ENCODE peak calls at places on chromosome 9, in seven cellular contexts. C is ovary, R is stomach, H is SK-N-SH, P is tibial nerve, F is K562, L is A549. V is an unnamed sample. For H3K4me1, the result is how much of the 10 kb centered on the place peaks cover.

GRCh38 chr9:27425827-27426716 is 98.0 kb upstream of the IFNK start:
- DNase-seq in C (no peak), R (no peak), H (no peak), P (no peak), F (no peak), L (no peak), V (no peak)

GRCh38 chr9:92634712-92635605 is 35.0 kb downstream of the IPPK start:
- DNase-seq in C (peak), R (peak), H (peak), P (peak), F (peak), L (peak), V (peak)

GRCh38 chr9:131276891-131277672 is 772 bp upstream of the FAM78A start:
- DNase-seq in C (no peak), R (no peak), H (peak), P (no peak), F (peak), L (no peak), V (no peak)

GRCh38 chr9:20144255-20144654 is 355.4 kb upstream of the SLC24A2 start:
- DNase-seq in C (no peak), R (no peak), H (no peak), P (no peak), F (no peak), L (no peak), V (no peak)

GRCh38 chr9:137664676-137665075 is 45.9 kb downstream of the EHMT1 start:
- DNase-seq in C (no peak), R (peak), H (no peak), P (no peak), F (no peak), L (peak), V (no peak)

GRCh38 chr9:16348531-16348930 is 521.9 kb downstream of the BNC2 start:
- DNase-seq in C (no peak), R (no peak), H (no peak), P (no peak), F (no peak), L (no peak), V (no peak)

GRCh38 chr9:16367605-16368424 is 502.7 kb downstream of the BNC2 start:
- DNase-seq in C (no peak), R (no peak), H (no peak), P (no peak), F (no peak), L (no peak), V (no peak)

GRCh38 chr9:35798658-35799366 is 7.4 kb downstream of the NPR2 start:
- DNase-seq in C (no peak), R (no peak), H (peak), P (no peak), F (peak), L (no peak), V (no peak)

GRCh38 chr9:37952731-37953130 is 48.8 kb upstream of the SLC25A51 start:
- DNase-seq in C (no peak), R (no peak), H (no peak), P (no peak), F (no peak), L (peak), V (no peak)

GRCh38 chr9:97954550-97954989 is 16.6 kb upstream of the HEMGN start:
- DNase-seq in C (no peak), R (peak), H (peak), P (no peak), F (peak), L (peak), V (no peak)

GRCh38 chr9:6160579-6160978 is 55.0 kb upstream of the IL33 start:
- DNase-seq in C (no peak), R (no peak), H (no peak), P (no peak), F (no peak), L (no peak), V (no peak)

GRCh38 chr9:110050925-110051355 is 157.0 kb downstream of the C9orf152 start:
- DNase-seq in C (peak), R (no peak), H (no peak), P (no peak), F (no peak), L (peak), V (no peak)

GRCh38 chr9:107711528-107711927 is 222.0 kb upstream of the KLF4 start:
- DNase-seq in C (peak), R (no peak), H (peak), P (no peak), F (no peak), L (peak), V (no peak)

GRCh38 chr9:131169567-131169966 is 44.2 kb downstream of the NUP214 start:
- DNase-seq in C (no peak), R (no peak), H (no peak), P (no peak), F (no peak), L (no peak), V (no peak)

GRCh38 chr9:127968717-127969383 is 11.9 kb downstream of the EEIG1 start:
- DNase-seq in C (peak), R (peak), H (peak), P (peak), F (no peak), L (peak), V (no peak)

GRCh38 chr9:137720571-137721110 is 101.8 kb downstream of the EHMT1 start:
- DNase-seq in C (no peak), R (no peak), H (no peak), P (no peak), F (no peak), L (no peak), V (no peak)

GRCh38 chr9:105835721-105836120 is 141.4 kb downstream of the TMEM38B start:
- DNase-seq in C (no peak), R (no peak), H (no peak), P (no peak), F (no peak), L (no peak), V (no peak)

GRCh38 chr9:77764894-77765780 is 117.0 kb upstream of the GNA14 start:
- DNase-seq in C (no peak), R (no peak), H (peak), P (no peak), F (no peak), L (no peak), V (no peak)

GRCh38 chr9:116280529-116280928 is 126.9 kb downstream of the PAPPA start:
- DNase-seq in C (no peak), R (no peak), H (no peak), P (no peak), F (no peak), L (no peak), V (no peak)

GRCh38 chr9:76962732-76963131 is 56.7 kb upstream of the FOXB2 start:
- DNase-seq in C (no peak), R (no peak), H (no peak), P (no peak), F (no peak), L (no peak), V (no peak)

GRCh38 chr9:86854898-86855523 is 92.3 kb downstream of the GAS1 start:
- DNase-seq in C (peak), R (no peak), H (peak), P (no peak), F (no peak), L (no peak), V (no peak)

GRCh38 chr9:134496413-134497282 is 145.0 kb upstream of the COL5A1 start:
- DNase-seq in C (no peak), R (no peak), H (no peak), P (peak), F (no peak), L (no peak), V (peak)

GRCh38 chr9:109453210-109453842 is 44.8 kb downstream of the PTPN3 start:
- DNase-seq in C (no peak), R (peak), H (peak), P (no peak), F (no peak), L (peak), V (peak)

GRCh38 chr9:87712801-87713277 is 13.1 kb upstream of the CTSL start:
- DNase-seq in C (no peak), R (no peak), H (no peak), P (no peak), F (no peak), L (no peak), V (no peak)

GRCh38 chr9:76552751-76553150 is 93.8 kb downstream of the GCNT1 start:
- DNase-seq in C (no peak), R (no peak), H (no peak), P (no peak), F (no peak), L (no peak), V (no peak)

GRCh38 chr9:37839491-37840461 is 39.2 kb downstream of the DCAF10 start:
- DNase-seq in C (no peak), R (no peak), H (peak), P (no peak), F (peak), L (no peak), V (no peak)

GRCh38 chr9:99336005-99336404 is 113.9 kb downstream of the SEC61B start:
- DNase-seq in C (no peak), R (no peak), H (no peak), P (no peak), F (no peak), L (no peak), V (no peak)

GRCh38 chr9:87672586-87672985 is 53.3 kb upstream of the CTSL start:
- DNase-seq in C (no peak), R (no peak), H (no peak), P (no peak), F (no peak), L (no peak), V (no peak)

GRCh38 chr9:8417341-8417740 is 617.8 kb upstream of the DMAC1 start:
- DNase-seq in C (no peak), R (no peak), H (no peak), P (no peak), F (no peak), L (no peak), V (no peak)

GRCh38 chr9:119795395-119795794 is 426.2 kb upstream of the BRINP1 start:
- DNase-seq in C (no peak), R (no peak), H (no peak), P (no peak), F (no peak), L (no peak), V (no peak)

DNA sequence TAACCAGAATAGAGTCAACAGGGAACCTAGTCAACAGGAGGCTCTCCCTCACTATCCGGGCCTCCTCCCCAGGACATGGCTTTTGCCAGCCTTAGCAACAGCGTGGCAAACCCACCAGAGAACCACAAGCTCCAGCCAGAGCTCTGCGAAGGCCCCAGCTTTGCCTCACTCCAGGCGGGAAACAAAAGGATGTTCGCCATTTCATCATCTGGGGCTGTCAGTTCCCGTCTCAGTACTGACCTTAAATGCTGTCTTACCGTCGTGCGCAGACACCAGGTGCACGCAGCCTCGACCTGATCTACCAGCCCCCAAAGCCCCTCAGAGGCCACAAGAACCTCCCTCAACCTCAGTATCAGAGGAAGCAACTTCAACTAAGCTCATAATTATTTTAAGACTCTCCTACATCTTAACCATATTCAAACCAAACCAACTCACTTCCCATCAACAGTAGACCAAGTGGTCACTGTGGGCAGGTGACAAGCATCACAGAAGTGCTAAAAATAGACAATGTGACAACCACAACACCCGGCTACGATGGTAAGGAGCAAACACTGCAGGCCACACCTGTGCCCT is 71.4 kb downstream of the SEMA4D start:
- DNase-seq in C (no peak), R (no peak), H (no peak), P (no peak), F (no peak), L (no peak), V (no peak)
- TF ChIP-seq EP300 in C (no peak), R (no peak), H (no peak), P (no peak), F (no peak), L (no peak), V (no peak)

DNA sequence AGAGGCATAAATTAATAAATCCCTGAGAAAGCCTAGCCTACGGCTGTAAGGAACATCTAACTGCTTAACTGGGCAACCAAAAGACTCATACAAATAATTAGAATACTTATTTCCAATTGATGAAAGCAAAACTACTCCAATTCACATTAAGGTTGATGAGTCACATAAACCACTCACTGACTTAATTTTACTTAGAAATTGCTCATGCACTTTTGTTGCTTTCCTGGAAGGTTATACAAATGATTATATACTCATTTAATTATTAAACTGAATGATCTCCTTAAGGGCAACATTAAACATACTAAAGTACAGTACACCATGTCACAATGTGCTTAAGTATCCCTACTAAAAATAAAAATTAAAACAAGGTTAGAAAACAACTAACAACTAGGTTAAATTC is 101.8 kb downstream of the NFIB start:
- DNase-seq in C (no peak), R (no peak), H (no peak), P (no peak), F (no peak), L (no peak), V (no peak)
- H3K4me1 ChIP-seq in C (under half), R (under half), H (under half), P (under half), F (under half), L (half or more), V (half or more)

GRCh38 chr9:70589571-70590263 is 175.3 kb upstream of the KLF9 start:
- DNase-seq in C (peak), R (no peak), H (no peak), P (no peak), F (no peak), L (no peak), V (peak)
- TF ChIP-seq EP300 in C (no peak), R (no peak), H (peak), P (no peak), F (no peak), L (no peak), V (no peak)

GRCh38 chr9:111962021-111962420 is 65.4 kb downstream of the UGCG start:
- DNase-seq in C (no peak), R (no peak), H (no peak), P (no peak), F (no peak), L (no peak), V (no peak)

GRCh38 chr9:111959468-111959941 is 62.9 kb downstream of the UGCG start:
- DNase-seq in C (no peak), R (peak), H (no peak), P (no peak), F (peak), L (peak), V (peak)

GRCh38 chr9:111959960-111960359 is 63.3 kb downstream of the UGCG start:
- DNase-seq in C (no peak), R (no peak), H (no peak), P (no peak), F (no peak), L (no peak), V (no peak)

GRCh38 chr9:111961575-111961974 is 65.0 kb downstream of the UGCG start:
- DNase-seq in C (no peak), R (peak), H (no peak), P (no peak), F (no peak), L (no peak), V (no peak)

DNA sequence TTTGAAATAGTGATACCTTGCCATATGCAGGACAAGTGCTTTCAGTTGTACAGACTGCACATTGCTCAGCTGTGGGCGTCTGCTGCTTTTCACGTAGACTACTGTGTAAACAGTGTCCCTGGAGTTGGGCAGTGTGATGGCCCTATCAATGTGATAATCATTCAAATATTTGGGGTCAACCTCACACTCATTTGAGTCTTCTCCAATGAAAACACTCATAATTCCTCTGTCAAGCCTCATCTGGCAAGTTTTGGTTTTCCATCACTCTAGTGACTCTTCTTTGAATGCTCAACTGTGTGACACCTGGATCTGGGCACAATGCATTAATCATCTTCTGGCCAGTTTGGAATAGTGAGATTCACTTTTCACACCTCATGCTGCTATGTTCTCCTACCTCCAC is 64.4 kb downstream of the UGCG start:
- DNase-seq in C (no peak), R (no peak), H (no peak), P (no peak), F (no peak), L (no peak), V (no peak)
- H3K4me1 ChIP-seq in C (under half), R (under half), H (under half), P (under half), F (under half), L (half or more), V (under half)